ENCODE peak calls at places on chromosomes 4 and X, in seven cellular contexts. One of them, this sample, is unnamed.
A peak's percentile ranks its signal among the peaks of the same experiment; 100 is the strongest.

GRCh38 chr4:140095694-140096482 is 58.1 kb downstream of the MAML3 start:
- DNase-seq in colonic mucosa: no peak
- DNase-seq in mammary epithelial cell: peak; percentile 80
- DNase-seq in GM23248: peak; percentile 92
- DNase-seq in HCT116: peak; percentile 62
- DNase-seq in NT2/D1: no peak
- DNase-seq in fibroblast of lung: peak; percentile 97
- DNase-seq in this sample: peak; percentile 86

GRCh38 chr4:26288308-26288982 is 32.4 kb upstream of the RBPJ start:
- DNase-seq in colonic mucosa: no peak
- DNase-seq in mammary epithelial cell: no peak
- DNase-seq in GM23248: peak; percentile 84
- DNase-seq in HCT116: no peak
- DNase-seq in NT2/D1: no peak
- DNase-seq in fibroblast of lung: peak; percentile 65
- DNase-seq in this sample: no peak

GRCh38 chrX:149631293-149632165 is at the start of gene TMEM185A:
- DNase-seq in colonic mucosa: peak; percentile 80
- DNase-seq in mammary epithelial cell: peak; percentile 21
- DNase-seq in GM23248: peak; percentile 71
- DNase-seq in HCT116: peak; percentile 33
- DNase-seq in NT2/D1: peak; percentile 47
- DNase-seq in fibroblast of lung: peak; percentile 39
- DNase-seq in this sample: peak; percentile 88

GRCh38 chrX:110384490-110384889 is 25.8 kb downstream of the RTL9 start:
- DNase-seq in colonic mucosa: no peak
- DNase-seq in mammary epithelial cell: peak; percentile 31
- DNase-seq in GM23248: peak; percentile 80
- DNase-seq in HCT116: peak; percentile 59
- DNase-seq in NT2/D1: no peak
- DNase-seq in fibroblast of lung: no peak
- DNase-seq in this sample: no peak

GRCh38 chrX:37942170-37942569 is 64.2 kb upstream of the SYTL5 start:
- DNase-seq in colonic mucosa: no peak
- DNase-seq in mammary epithelial cell: no peak
- DNase-seq in GM23248: no peak
- DNase-seq in HCT116: no peak
- DNase-seq in NT2/D1: no peak
- DNase-seq in fibroblast of lung: no peak
- DNase-seq in this sample: peak; percentile 15

GRCh38 chr4:32658019-32658418 is 1937.8 kb downstream of the PCDH7 start:
- DNase-seq in colonic mucosa: no peak
- DNase-seq in mammary epithelial cell: no peak
- DNase-seq in GM23248: no peak
- DNase-seq in HCT116: no peak
- DNase-seq in NT2/D1: no peak
- DNase-seq in fibroblast of lung: no peak
- DNase-seq in this sample: no peak

GRCh38 chr4:57131849-57132745 is 21.9 kb upstream of the IGFBP7 start:
- DNase-seq in colonic mucosa: no peak
- DNase-seq in mammary epithelial cell: peak; percentile 57
- DNase-seq in GM23248: no peak
- DNase-seq in HCT116: no peak
- DNase-seq in NT2/D1: no peak
- DNase-seq in fibroblast of lung: no peak
- DNase-seq in this sample: no peak

GRCh38 chr4:31086771-31087330 is 366.7 kb downstream of the PCDH7 start:
- DNase-seq in colonic mucosa: no peak
- DNase-seq in mammary epithelial cell: no peak
- DNase-seq in GM23248: no peak
- DNase-seq in HCT116: no peak
- DNase-seq in NT2/D1: no peak
- DNase-seq in fibroblast of lung: peak; percentile 18
- DNase-seq in this sample: no peak

GRCh38 chrX:101219840-101220191 is 230 bp downstream of the DRP2 start:
- DNase-seq in colonic mucosa: no peak
- DNase-seq in mammary epithelial cell: no peak
- DNase-seq in GM23248: peak; percentile 53
- DNase-seq in HCT116: no peak
- DNase-seq in NT2/D1: no peak
- DNase-seq in fibroblast of lung: peak; percentile 51
- DNase-seq in this sample: no peak

GRCh38 chr4:40316333-40316781 is 18.8 kb upstream of the CHRNA9 start:
- DNase-seq in colonic mucosa: no peak
- DNase-seq in mammary epithelial cell: peak; percentile 92
- DNase-seq in GM23248: peak; percentile 97
- DNase-seq in HCT116: no peak
- DNase-seq in NT2/D1: no peak
- DNase-seq in fibroblast of lung: peak; percentile 96
- DNase-seq in this sample: peak; percentile 74

GRCh38 chrX:87968118-87968517 is 450.5 kb downstream of the KLHL4 start:
- DNase-seq in colonic mucosa: no peak
- DNase-seq in mammary epithelial cell: no peak
- DNase-seq in GM23248: no peak
- DNase-seq in HCT116: no peak
- DNase-seq in NT2/D1: no peak
- DNase-seq in fibroblast of lung: no peak
- DNase-seq in this sample: no peak

DNA sequence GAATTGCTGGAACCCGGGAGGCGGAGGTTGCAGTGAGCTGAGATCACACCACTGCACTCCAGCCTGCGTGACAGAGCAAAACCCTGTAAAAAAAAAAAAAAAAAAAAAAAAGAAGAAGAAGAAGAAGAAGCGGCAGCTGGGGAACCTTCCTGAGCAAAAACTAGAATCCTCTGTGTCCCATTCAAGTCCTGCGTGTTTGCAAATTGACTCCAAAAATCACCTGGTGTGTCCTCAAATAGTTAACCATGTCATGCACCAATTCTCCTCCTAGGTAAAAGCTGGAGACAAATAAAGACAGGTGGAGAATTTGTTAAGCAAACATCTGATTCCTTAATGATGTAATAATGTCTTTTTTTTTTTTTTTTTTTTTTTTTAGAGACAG is 31.9 kb upstream of the ASMTL start:
- DNase-seq in colonic mucosa: no peak
- DNase-seq in mammary epithelial cell: no peak
- DNase-seq in GM23248: no peak
- DNase-seq in HCT116: no peak
- DNase-seq in NT2/D1: no peak
- DNase-seq in fibroblast of lung: no peak
- DNase-seq in this sample: peak; percentile 85
- H3K9ac ChIP-seq in colonic mucosa: no peak overlapping the region
- H3K9ac ChIP-seq in mammary epithelial cell: no peak overlapping the region
- H3K9ac ChIP-seq in GM23248: no peak overlapping the region
- H3K9ac ChIP-seq in HCT116: no peak overlapping the region
- H3K9ac ChIP-seq in NT2/D1: no peak overlapping the region
- H3K9ac ChIP-seq in fibroblast of lung: no peak overlapping the region
- H3K9ac ChIP-seq in this sample: peak overlapping the region; percentile 64

DNA sequence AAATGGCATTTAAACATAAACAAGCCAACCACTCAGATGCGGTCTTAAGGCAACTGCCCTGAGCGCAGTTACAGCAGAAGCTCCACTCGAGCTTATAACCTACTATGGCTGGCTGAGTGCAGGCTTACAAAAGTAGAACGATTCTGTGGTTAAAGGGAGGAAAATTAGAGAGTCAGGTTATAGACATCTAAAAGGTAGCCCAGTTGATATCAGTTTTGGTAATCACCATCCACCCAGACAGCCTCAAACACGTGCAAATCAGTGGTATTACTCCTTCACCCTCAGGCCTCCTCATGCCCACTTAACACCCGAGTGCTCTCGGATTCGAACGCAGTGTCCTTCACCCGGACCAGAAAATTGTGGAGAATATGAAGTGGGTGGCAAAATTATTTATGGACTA is 3.1 kb downstream of the LEF1 start:
- DNase-seq in colonic mucosa: no peak
- DNase-seq in mammary epithelial cell: no peak
- DNase-seq in GM23248: no peak
- DNase-seq in HCT116: no peak
- DNase-seq in NT2/D1: no peak
- DNase-seq in fibroblast of lung: no peak
- DNase-seq in this sample: no peak
- H3K9ac ChIP-seq in colonic mucosa: no peak overlapping the region
- H3K9ac ChIP-seq in mammary epithelial cell: no peak overlapping the region
- H3K9ac ChIP-seq in GM23248: no peak overlapping the region
- H3K9ac ChIP-seq in HCT116: no peak overlapping the region
- H3K9ac ChIP-seq in NT2/D1: no peak overlapping the region
- H3K9ac ChIP-seq in fibroblast of lung: no peak overlapping the region
- H3K9ac ChIP-seq in this sample: no peak overlapping the region

GRCh38 chr4:144658015-144658567 is 12.1 kb downstream of the HHIP start:
- DNase-seq in colonic mucosa: no peak
- DNase-seq in mammary epithelial cell: no peak
- DNase-seq in GM23248: no peak
- DNase-seq in HCT116: no peak
- DNase-seq in NT2/D1: no peak
- DNase-seq in fibroblast of lung: no peak
- DNase-seq in this sample: no peak

GRCh38 chr4:144655491-144655890 is 9.5 kb downstream of the HHIP start:
- DNase-seq in colonic mucosa: no peak
- DNase-seq in mammary epithelial cell: no peak
- DNase-seq in GM23248: peak; percentile 6
- DNase-seq in HCT116: no peak
- DNase-seq in NT2/D1: no peak
- DNase-seq in fibroblast of lung: no peak
- DNase-seq in this sample: no peak

GRCh38 chr4:144658908-144659307 is 13.0 kb downstream of the HHIP start:
- DNase-seq in colonic mucosa: no peak
- DNase-seq in mammary epithelial cell: peak; percentile 14
- DNase-seq in GM23248: no peak
- DNase-seq in HCT116: no peak
- DNase-seq in NT2/D1: no peak
- DNase-seq in fibroblast of lung: no peak
- DNase-seq in this sample: no peak

GRCh38 chr4:144656857-144657256 is 10.9 kb downstream of the HHIP start:
- DNase-seq in colonic mucosa: no peak
- DNase-seq in mammary epithelial cell: no peak
- DNase-seq in GM23248: no peak
- DNase-seq in HCT116: no peak
- DNase-seq in NT2/D1: no peak
- DNase-seq in fibroblast of lung: peak; percentile 60
- DNase-seq in this sample: no peak

GRCh38 chr4:144659493-144659892 is 13.5 kb downstream of the HHIP start:
- DNase-seq in colonic mucosa: no peak
- DNase-seq in mammary epithelial cell: no peak
- DNase-seq in GM23248: no peak
- DNase-seq in HCT116: no peak
- DNase-seq in NT2/D1: no peak
- DNase-seq in fibroblast of lung: no peak
- DNase-seq in this sample: no peak
- H3K9ac ChIP-seq in colonic mucosa: no peak overlapping the region
- H3K9ac ChIP-seq in mammary epithelial cell: no peak overlapping the region
- H3K9ac ChIP-seq in GM23248: no peak overlapping the region
- H3K9ac ChIP-seq in HCT116: no peak overlapping the region
- H3K9ac ChIP-seq in NT2/D1: no peak overlapping the region
- H3K9ac ChIP-seq in fibroblast of lung: no peak overlapping the region
- H3K9ac ChIP-seq in this sample: no peak overlapping the region

GRCh38 chr4:121155893-121156292 is 8.2 kb downstream of the TNIP3 start:
- DNase-seq in colonic mucosa: no peak
- DNase-seq in mammary epithelial cell: peak; percentile 67
- DNase-seq in GM23248: peak; percentile 93
- DNase-seq in HCT116: no peak
- DNase-seq in NT2/D1: no peak
- DNase-seq in fibroblast of lung: peak; percentile 85
- DNase-seq in this sample: no peak
- H3K9ac ChIP-seq in colonic mucosa: no peak overlapping the region
- H3K9ac ChIP-seq in mammary epithelial cell: no peak overlapping the region
- H3K9ac ChIP-seq in GM23248: peak overlapping the region; percentile 71
- H3K9ac ChIP-seq in HCT116: no peak overlapping the region
- H3K9ac ChIP-seq in NT2/D1: no peak overlapping the region
- H3K9ac ChIP-seq in fibroblast of lung: no peak overlapping the region
- H3K9ac ChIP-seq in this sample: no peak overlapping the region

DNA sequence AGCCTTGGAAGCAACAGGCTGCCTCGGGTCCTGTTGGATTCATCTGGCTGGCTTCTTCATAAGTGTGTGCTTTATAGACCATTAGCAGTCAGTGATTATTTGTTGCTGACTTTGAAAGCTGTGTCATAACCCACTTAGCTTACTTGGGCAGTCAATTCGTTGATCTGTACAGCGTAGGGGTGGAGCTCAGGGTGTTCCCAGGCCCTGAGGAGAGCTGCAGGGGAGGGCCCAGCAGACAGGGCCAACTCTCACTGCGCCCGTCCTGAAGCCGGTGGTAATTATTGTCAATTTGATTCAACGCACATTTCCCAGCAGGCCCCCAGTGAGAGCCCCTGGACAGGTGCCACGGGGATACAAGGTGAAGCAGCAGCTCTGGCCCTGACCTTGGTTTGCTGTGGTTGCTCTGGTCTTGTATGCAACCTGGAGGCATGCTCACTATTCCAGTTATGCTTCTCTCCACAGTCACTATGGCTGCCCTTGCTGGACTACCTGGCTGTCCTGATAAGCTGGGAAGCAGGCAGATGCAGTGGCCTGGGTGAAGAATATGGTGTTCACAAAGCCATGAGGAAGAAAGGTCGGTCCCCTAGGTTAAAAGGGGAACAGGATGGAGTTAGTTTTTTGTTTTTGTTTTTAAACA is 40.1 kb upstream of the HMGB3 start:
- DNase-seq in colonic mucosa: no peak
- DNase-seq in mammary epithelial cell: no peak
- DNase-seq in GM23248: peak; percentile 5
- DNase-seq in HCT116: no peak
- DNase-seq in NT2/D1: no peak
- DNase-seq in fibroblast of lung: no peak
- DNase-seq in this sample: no peak
- H3K9ac ChIP-seq in colonic mucosa: no peak overlapping the region
- H3K9ac ChIP-seq in mammary epithelial cell: no peak overlapping the region
- H3K9ac ChIP-seq in GM23248: no peak overlapping the region
- H3K9ac ChIP-seq in HCT116: no peak overlapping the region
- H3K9ac ChIP-seq in NT2/D1: no peak overlapping the region
- H3K9ac ChIP-seq in fibroblast of lung: no peak overlapping the region
- H3K9ac ChIP-seq in this sample: no peak overlapping the region

GRCh38 chr4:38669233-38669632 is 5.2 kb downstream of the KLF3 start:
- DNase-seq in colonic mucosa: no peak
- DNase-seq in mammary epithelial cell: no peak
- DNase-seq in GM23248: peak; percentile 38
- DNase-seq in HCT116: no peak
- DNase-seq in NT2/D1: no peak
- DNase-seq in fibroblast of lung: no peak
- DNase-seq in this sample: peak; percentile 20
- H3K9ac ChIP-seq in colonic mucosa: peak overlapping the region; percentile 51
- H3K9ac ChIP-seq in mammary epithelial cell: no peak overlapping the region
- H3K9ac ChIP-seq in GM23248: peak overlapping the region; percentile 99
- H3K9ac ChIP-seq in HCT116: no peak overlapping the region
- H3K9ac ChIP-seq in NT2/D1: no peak overlapping the region
- H3K9ac ChIP-seq in fibroblast of lung: no peak overlapping the region
- H3K9ac ChIP-seq in this sample: no peak overlapping the region

GRCh38 chr4:81519856-81520255 is 48.1 kb upstream of the RASGEF1B start:
- DNase-seq in colonic mucosa: no peak
- DNase-seq in mammary epithelial cell: no peak
- DNase-seq in GM23248: no peak
- DNase-seq in HCT116: no peak
- DNase-seq in NT2/D1: no peak
- DNase-seq in fibroblast of lung: no peak
- DNase-seq in this sample: no peak
- H3K9ac ChIP-seq in colonic mucosa: no peak overlapping the region
- H3K9ac ChIP-seq in mammary epithelial cell: no peak overlapping the region
- H3K9ac ChIP-seq in GM23248: no peak overlapping the region
- H3K9ac ChIP-seq in HCT116: no peak overlapping the region
- H3K9ac ChIP-seq in NT2/D1: no peak overlapping the region
- H3K9ac ChIP-seq in fibroblast of lung: no peak overlapping the region
- H3K9ac ChIP-seq in this sample: no peak overlapping the region